ENCODE peak calls at places on chromosomes 12 and 14, in four cellular contexts. J is esophagus squamous epithelium, K is A673, G is uterus. W is an unnamed sample.
A peak's percentile ranks its signal among the peaks of the same experiment; 100 is the strongest.

GRCh38 chr14:70045296-70045695 is 143.5 kb downstream of the SLC8A3 start:
- DNase-seq in J (no peak), K (no peak), G (no peak), W (no peak)

GRCh38 chr14:85527458-85527857 is 2.5 kb upstream of the FLRT2 start:
- DNase-seq in J (no peak), K (peak; percentile 30), G (no peak), W (no peak)

GRCh38 chr12:49661191-49661590 is 37.8 kb downstream of the PRPF40B start:
- DNase-seq in J (no peak), K (no peak), G (no peak), W (no peak)

GRCh38 chr12:103645202-103645601 is 58.1 kb downstream of the STAB2 start:
- DNase-seq in J (no peak), K (no peak), G (no peak), W (no peak)

GRCh38 chr14:103688906-103689902 is 26.0 kb downstream of the XRCC3 start:
- DNase-seq in J (no peak), K (no peak), G (no peak), W (no peak)

GRCh38 chr12:6949063-6949594 is 2.0 kb upstream of the PTPN6 start:
- DNase-seq in J (no peak), K (no peak), G (no peak), W (no peak)

GRCh38 chr12:1906579-1906978 is 11.9 kb downstream of the CACNA2D4 start:
- DNase-seq in J (no peak), K (no peak), G (no peak), W (no peak)

GRCh38 chr12:24562761-24563392 is 386.0 kb downstream of the BCAT1 start:
- DNase-seq in J (no peak), K (peak; percentile 65), G (peak; percentile 43), W (peak; percentile 9)

GRCh38 chr14:99468836-99469592 is 11.6 kb downstream of the SETD3 start:
- DNase-seq in J (no peak), K (peak; percentile 5), G (no peak), W (no peak)

GRCh38 chr12:104643921-104644669 is 187.3 kb downstream of the CHST11 start:
- DNase-seq in J (no peak), K (no peak), G (no peak), W (peak; percentile 63)

GRCh38 chr12:95195122-95195521 is 22.1 kb downstream of the FGD6 start:
- DNase-seq in J (no peak), K (no peak), G (no peak), W (no peak)

GRCh38 chr12:29460082-29460481 is 37.4 kb downstream of the OVCH1 start:
- DNase-seq in J (no peak), K (no peak), G (no peak), W (no peak)

GRCh38 chr14:77302926-77303325 is 17.8 kb downstream of the POMT2 start:
- DNase-seq in J (no peak), K (no peak), G (no peak), W (no peak)

GRCh38 chr14:96634481-96634880 is 132.3 kb downstream of the PAPOLA start:
- DNase-seq in J (no peak), K (no peak), G (no peak), W (no peak)

GRCh38 chr14:21940887-21941855 is 267.6 kb upstream of the OR4E1 start:
- DNase-seq in J (no peak), K (peak; percentile 53), G (no peak), W (no peak)

GRCh38 chr12:123891011-123891410 is 81.6 kb downstream of the CCDC92 start:
- DNase-seq in J (no peak), K (no peak), G (no peak), W (no peak)

GRCh38 chr12:103751171-103751570 is 89.9 kb downstream of the NT5DC3 start:
- DNase-seq in J (no peak), K (no peak), G (no peak), W (no peak)

GRCh38 chr14:95011449-95012020 is 145.8 kb downstream of the DICER1 start:
- DNase-seq in J (no peak), K (no peak), G (no peak), W (no peak)

GRCh38 chr12:96989916-96990315 is 82.9 kb downstream of the NEDD1 start:
- DNase-seq in J (no peak), K (peak; percentile 40), G (no peak), W (no peak)

GRCh38 chr14:81406863-81407262 is 6.7 kb upstream of the STON2 start:
- DNase-seq in J (no peak), K (no peak), G (peak; percentile 24), W (no peak)

GRCh38 chr14:75363156-75363555 is 64.7 kb upstream of the JDP2 start:
- DNase-seq in J (no peak), K (no peak), G (no peak), W (no peak)

GRCh38 chr12:102326987-102327386 is 129.4 kb upstream of the PMCH start:
- DNase-seq in J (no peak), K (no peak), G (no peak), W (no peak)

GRCh38 chr14:26276757-26277156 is 321.1 kb downstream of the NOVA1 start:
- DNase-seq in J (no peak), K (peak; percentile 62), G (no peak), W (no peak)
- TF ChIP-seq CTCF in J (no peak), K (peak; percentile 74), G (no peak), W (no peak)

GRCh38 chr12:110105159-110105558 is 19.0 kb upstream of the IFT81 start:
- DNase-seq in J (no peak), K (no peak), G (no peak), W (no peak)
- H3K4me3 ChIP-seq in J (no peak overlapping the region), K (no peak overlapping the region), G (no peak overlapping the region), W (no peak overlapping the region)

GRCh38 chr12:12477532-12477890 is 85.2 kb downstream of the DUSP16 start:
- DNase-seq in J (no peak), K (no peak), G (no peak), W (no peak)

GRCh38 chr12:12482959-12483358 is 79.7 kb downstream of the DUSP16 start:
- DNase-seq in J (no peak), K (no peak), G (no peak), W (peak; percentile 44)

GRCh38 chr12:12482150-12482761 is 80.4 kb downstream of the DUSP16 start:
- DNase-seq in J (no peak), K (no peak), G (no peak), W (no peak)

GRCh38 chr12:12481636-12482035 is 81.0 kb downstream of the DUSP16 start:
- DNase-seq in J (no peak), K (no peak), G (no peak), W (no peak)

DNA sequence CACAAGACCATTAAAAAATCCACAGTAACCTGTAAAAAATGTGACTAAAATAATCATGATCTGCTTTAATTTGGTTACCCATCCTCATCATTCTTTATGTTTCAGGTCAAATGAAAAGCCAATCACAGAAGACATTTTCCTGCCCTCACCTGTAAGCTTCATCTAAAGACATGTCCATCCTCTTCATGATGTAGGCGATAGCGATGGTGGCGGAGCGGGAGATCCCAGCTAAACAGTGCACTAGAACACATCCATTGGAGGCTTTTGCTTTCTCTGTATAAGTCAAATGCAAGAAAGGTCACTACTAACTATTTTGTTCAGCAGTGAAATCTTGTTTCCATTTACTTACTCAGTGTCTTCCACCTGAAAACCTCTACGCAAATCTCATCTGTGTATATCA is 82.6 kb downstream of the DUSP16 start:
- DNase-seq in J (no peak), K (no peak), G (no peak), W (no peak)
- H3K27me3 ChIP-seq in J (no peaks in the 10 kb centered on the region), K (no peaks in the 10 kb centered on the region), G (no peaks in the 10 kb centered on the region), W (no peaks in the 10 kb centered on the region)

DNA sequence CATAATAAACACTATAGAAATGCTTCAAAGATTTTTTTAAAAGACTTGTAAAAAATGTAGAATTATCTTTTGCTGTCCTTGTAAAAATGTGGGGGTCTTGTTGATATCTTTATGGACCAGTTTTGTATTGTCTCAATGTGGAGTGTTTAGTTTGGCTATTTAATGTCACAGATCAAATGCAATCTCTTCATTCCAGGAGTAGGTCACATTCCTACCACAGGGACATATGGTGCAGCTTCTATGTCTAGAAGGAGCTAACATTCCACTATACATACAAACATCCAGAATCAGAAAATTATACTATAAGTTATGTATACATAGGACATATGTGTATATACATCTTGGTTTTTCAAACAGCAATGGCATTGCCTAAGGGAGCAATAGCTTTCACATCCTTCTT is 345.7 kb downstream of the BMP4 start:
- DNase-seq in J (no peak), K (no peak), G (no peak), W (no peak)
- TF ChIP-seq CTCF in J (no peak), K (no peak), G (no peak), W (no peak)

GRCh38 chr14:91835197-91835919 is 32.0 kb downstream of the TC2N start:
- DNase-seq in J (no peak), K (no peak), G (no peak), W (no peak)
- H3K4me3 ChIP-seq in J (peak overlapping the region; percentile 74), K (no peak overlapping the region), G (peak overlapping the region; percentile 79), W (peak overlapping the region; percentile 66)

GRCh38 chr12:5907812-5908211 is 37.2 kb downstream of the ANO2 start:
- DNase-seq in J (no peak), K (no peak), G (no peak), W (no peak)
- H3K27me3 ChIP-seq in J (no peaks in the 10 kb centered on the region), K (peaks cover 36% of the 10 kb centered on the region), G (no peaks in the 10 kb centered on the region), W (no peaks in the 10 kb centered on the region)

GRCh38 chr14:23034498-23035302 is at the start of gene PSMB5:
- DNase-seq in J (no peak), K (peak; percentile 97), G (peak; percentile 93), W (peak; percentile 84)
- TF ChIP-seq CTCF in J (no peak), K (no peak), G (peak; percentile 18), W (no peak)

DNA sequence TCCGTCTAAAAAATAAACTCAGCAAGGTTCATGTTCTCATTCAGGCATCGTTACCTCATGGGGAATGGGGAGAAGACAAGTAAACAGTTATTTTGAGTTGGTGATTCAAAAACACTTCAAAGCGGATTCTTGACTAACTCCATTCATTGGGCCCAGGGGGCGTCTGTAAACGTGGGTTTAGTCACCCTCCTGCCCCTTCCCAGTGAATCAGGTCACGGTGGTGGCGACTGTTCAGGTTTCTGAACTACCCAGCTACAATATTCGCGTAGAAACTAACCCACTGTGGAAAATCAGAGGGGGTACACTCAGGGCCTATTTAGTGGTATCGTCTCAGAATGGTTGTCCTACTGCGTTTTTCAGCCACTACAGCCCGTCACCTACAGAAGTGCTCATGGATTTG is 15.2 kb downstream of the OR6S1 start:
- DNase-seq in J (no peak), K (no peak), G (no peak), W (no peak)
- H3K4me3 ChIP-seq in J (no peak overlapping the region), K (peak overlapping the region; percentile 43), G (no peak overlapping the region), W (no peak overlapping the region)